ENCODE peak calls at places on chromosome 22, in five cellular contexts. H is stimulated activated naive CD8-positive, alpha-beta T cell treated with anti-CD3 and anti-CD28 coated beads, Interleukin-15, Interleukin-2, amounts not matched to agents 100 U/mL and 50 U/mL, for 24 hours; R is fibroblast of mammary gland; T is caudate nucleus; N is stimulated activated CD4-positive, alpha-beta T cell treated with anti-CD3 and anti-CD28 coated beads, Interleukin-4, amount 100 ng/mL, for 4 hours. X is an unnamed sample.

GRCh38 chr22:47057916-47058585 is 295.6 kb downstream of the TBC1D22A start:
- DNase-seq in H (no peak), R (no peak), T (no peak), N (no peak), X (peak)

GRCh38 chr22:24441406-24442351 is 14.3 kb downstream of the ADORA2A start:
- DNase-seq in H (no peak), R (no peak), T (no peak), N (no peak), X (peak)

GRCh38 chr22:23248583-23248982 is 68.3 kb downstream of the BCR start:
- DNase-seq in H (no peak), R (peak), T (no peak), N (no peak), X (peak)

GRCh38 chr22:35950262-35950661 is 78.4 kb downstream of the RBFOX2 start:
- DNase-seq in H (no peak), R (no peak), T (no peak), N (no peak), X (no peak)

GRCh38 chr22:37661160-37661924 is 2.8 kb downstream of the PDXP start:
- DNase-seq in H (peak), R (peak), T (no peak), N (no peak), X (no peak)

GRCh38 chr22:27372969-27373670 is 428.4 kb downstream of the MN1 start:
- DNase-seq in H (no peak), R (no peak), T (no peak), N (no peak), X (peak)

GRCh38 chr22:45336971-45337431 is 27.3 kb downstream of the FAM118A start:
- DNase-seq in H (no peak), R (no peak), T (peak), N (no peak), X (peak)

GRCh38 chr22:36860821-36861659 is at the start of gene NCF4:
- DNase-seq in H (peak), R (no peak), T (peak), N (no peak), X (peak)

GRCh38 chr22:37317698-37318210 is 35.4 kb downstream of the CYTH4 start:
- DNase-seq in H (no peak), R (no peak), T (no peak), N (no peak), X (no peak)

GRCh38 chr22:37571258-37571991 is 8.5 kb downstream of the LGALS2 start:
- DNase-seq in H (no peak), R (no peak), T (no peak), N (no peak), X (no peak)

GRCh38 chr22:28711820-28712777 is 29.5 kb downstream of the CHEK2 start:
- DNase-seq in H (no peak), R (peak), T (no peak), N (no peak), X (no peak)

GRCh38 chr22:48478529-48479265 is 1349.0 kb downstream of the BRD1 start:
- DNase-seq in H (no peak), R (no peak), T (no peak), N (no peak), X (peak)

GRCh38 chr22:45007247-45007945 is 2.4 kb downstream of the PHF21B start:
- DNase-seq in H (peak), R (no peak), T (peak), N (no peak), X (no peak)

GRCh38 chr22:46002757-46003270 is 25.9 kb upstream of the WNT7B start:
- DNase-seq in H (no peak), R (peak), T (no peak), N (no peak), X (no peak)

GRCh38 chr22:17890892-17891291 is 116.6 kb upstream of the BID start:
- DNase-seq in H (no peak), R (peak), T (no peak), N (no peak), X (no peak)

GRCh38 chr22:43474161-43475101 is 62.6 kb downstream of the MPPED1 start:
- DNase-seq in H (no peak), R (no peak), T (no peak), N (no peak), X (no peak)

GRCh38 chr22:45707605-45708004 is 36.0 kb downstream of the ATXN10 start:
- DNase-seq in H (no peak), R (no peak), T (no peak), N (no peak), X (no peak)

GRCh38 chr22:50505776-50506610 is 1.5 kb downstream of the LMF2 start:
- DNase-seq in H (no peak), R (no peak), T (no peak), N (no peak), X (peak)

GRCh38 chr22:37331034-37331428 is 48.7 kb downstream of the CYTH4 start:
- DNase-seq in H (no peak), R (peak), T (no peak), N (no peak), X (no peak)